ENCODE peak calls at places on chromosomes 5 and 9, in four cellular contexts. J is IMR-90, B is H9, O is H1. T is an unnamed sample.

GRCh38 chr5:176844706-176845391 is 34.5 kb downstream of the UNC5A start:
- DNase-seq in O (no peak), B (no peak), J (peak; percentile 16), T (no peak)

GRCh38 chr5:43065384-43066230 is 25.5 kb upstream of the ANXA2R start:
- DNase-seq in O (no peak), B (no peak), J (peak; percentile 50), T (peak; percentile 83)

GRCh38 chr5:137618476-137618875 is 117.4 kb downstream of the KLHL3 start:
- DNase-seq in B (no peak), O (no peak), J (no peak), T (no peak)

GRCh38 chr5:41637869-41638268 is 127.5 kb upstream of the PLCXD3 start:
- DNase-seq in J (no peak), O (no peak), B (no peak), T (no peak)

GRCh38 chr9:16445141-16445920 is 425.1 kb downstream of the BNC2 start:
- DNase-seq in O (no peak), J (peak; percentile 57), B (no peak), T (peak; percentile 46)

GRCh38 chr5:171660438-171660837 is 125.2 kb upstream of the SMIM23 start:
- DNase-seq in J (no peak), B (no peak), O (no peak), T (no peak)

GRCh38 chr5:162107591-162107990 is 40.0 kb downstream of the GABRG2 start:
- DNase-seq in J (no peak), B (no peak), O (no peak), T (no peak)

GRCh38 chr5:179762781-179763176 is 30.2 kb downstream of the MAML1 start:
- DNase-seq in O (no peak), B (no peak), J (peak; percentile 75), T (peak; percentile 85)

GRCh38 chr5:1129725-1130082 is 17.8 kb upstream of the SLC12A7 start:
- DNase-seq in J (no peak), O (no peak), B (no peak), T (no peak)

GRCh38 chr9:2818486-2819121 is 25.3 kb downstream of the PUM3 start:
- DNase-seq in B (no peak), O (no peak), J (no peak), T (no peak)

GRCh38 chr9:105062222-105062850 is 134.4 kb upstream of the ABCA1 start:
- DNase-seq in J (no peak), B (no peak), O (no peak), T (no peak)

DNA sequence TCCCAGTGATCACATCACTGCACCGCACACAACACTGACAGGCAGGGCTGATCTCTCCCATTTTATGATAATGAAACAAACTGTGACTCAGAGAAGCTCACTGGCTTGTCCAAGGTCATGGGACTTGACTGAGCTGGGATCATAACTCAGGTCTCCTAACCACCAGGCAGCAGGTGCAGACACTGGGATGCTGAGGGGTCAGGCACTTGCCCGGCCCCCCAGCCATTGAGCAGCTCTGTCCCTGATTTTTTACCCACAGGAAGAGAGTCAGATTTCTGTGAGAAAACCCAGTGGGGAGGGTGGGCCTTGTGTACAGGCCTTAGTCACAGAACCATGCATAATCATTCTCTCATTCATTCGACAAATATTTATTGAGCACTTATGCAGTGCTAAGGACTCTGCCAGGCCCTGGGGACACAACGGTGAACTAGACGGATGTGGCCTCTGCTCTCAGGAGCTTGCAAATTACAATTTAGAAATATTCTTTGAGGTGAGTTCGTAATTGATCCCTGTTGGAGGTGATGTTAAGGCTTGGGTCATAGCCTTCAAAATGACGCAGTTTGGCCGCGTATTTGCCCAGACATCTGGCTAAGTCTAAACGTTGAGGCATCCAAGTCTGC is 54.5 kb upstream of the TGFBR1 start:
- DNase-seq in J (peak; percentile 75), O (no peak), B (no peak), T (peak; percentile 52)
- H4K91ac ChIP-seq in J (peak overlapping the region; percentile 13), O (no peak overlapping the region), B (no peak overlapping the region), T (peak overlapping the region; percentile 64)

DNA sequence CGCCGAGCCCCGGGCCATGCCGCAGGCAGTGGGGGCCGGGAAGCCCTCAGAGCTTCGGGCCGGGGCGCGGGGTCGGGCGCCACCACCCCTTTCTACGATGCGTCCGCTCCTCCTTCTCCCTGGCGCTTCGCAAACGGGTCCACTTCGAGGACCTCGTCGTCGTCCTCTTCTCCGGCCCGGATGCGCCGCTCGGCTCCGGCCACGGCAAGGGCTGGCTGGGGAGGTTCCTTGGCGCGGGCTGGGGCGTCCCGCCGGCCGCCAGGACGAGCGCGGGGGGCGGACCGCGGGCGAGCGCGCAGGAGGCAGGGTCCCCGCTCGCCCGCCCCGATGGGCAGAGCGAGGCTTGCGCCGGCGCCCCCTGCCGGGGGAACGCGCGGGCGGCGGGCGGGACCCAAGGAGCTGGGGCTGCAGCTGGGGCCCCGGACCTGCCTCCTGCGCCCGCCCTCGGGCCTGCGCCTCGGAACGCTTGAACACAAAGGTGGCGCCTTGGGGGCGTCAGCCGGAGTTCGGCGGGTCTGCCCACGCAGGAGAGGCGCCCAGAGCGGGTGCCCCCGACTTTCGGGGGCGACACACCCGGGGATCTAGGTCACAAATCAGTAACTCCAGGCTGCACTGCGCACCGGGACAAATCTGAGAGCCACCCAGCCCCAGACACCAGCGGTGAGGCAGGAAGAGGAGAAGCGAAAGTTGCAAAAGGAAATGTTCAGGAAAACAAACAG is at the start of gene ROR2:
- DNase-seq in O (peak; percentile 94), J (peak; percentile 63), B (peak; percentile 85), T (peak; percentile 65)
- H4K91ac ChIP-seq in O (peak within 1 kb of the TSS; percentile 94), J (peak within 1 kb of the TSS; percentile 36), B (no peak within 1 kb of the TSS), T (peak within 1 kb of the TSS; percentile 64)

GRCh38 chr9:129353697-129354336 is 175.8 kb upstream of the IER5L start:
- DNase-seq in O (no peak), J (no peak), B (no peak), T (no peak)
- H4K91ac ChIP-seq in O (peak overlapping the region; percentile 48), J (no peak overlapping the region), B (no peak overlapping the region), T (peak overlapping the region; percentile 72)

DNA sequence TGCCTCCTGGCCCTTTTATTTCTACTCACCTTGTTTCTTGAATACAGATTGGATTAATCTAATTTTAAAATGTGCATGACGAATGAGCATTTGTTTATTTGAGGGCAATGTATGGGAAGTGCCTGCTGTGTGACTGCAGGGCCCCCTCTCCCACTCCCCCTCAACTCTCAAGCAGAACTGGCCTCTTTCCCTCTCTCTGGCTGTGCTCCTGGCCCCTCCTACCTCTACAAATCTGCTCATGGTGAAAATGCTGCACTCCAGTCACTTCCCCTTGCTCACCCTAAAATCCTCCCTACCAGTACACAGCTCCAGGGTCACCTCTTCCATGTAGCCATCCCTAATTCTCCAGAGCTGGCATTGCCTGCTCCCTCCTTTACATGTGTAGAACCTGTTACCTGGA is 17.2 kb upstream of the NDST1 start:
- DNase-seq in B (no peak), J (peak; percentile 67), O (no peak), T (no peak)
- H4K91ac ChIP-seq in B (no peak overlapping the region), J (peak overlapping the region; percentile 81), O (no peak overlapping the region), T (no peak overlapping the region)

GRCh38 chr9:129487658-129488483 is 133.0 kb downstream of the C9orf50 start:
- DNase-seq in B (no peak), J (peak; percentile 65), O (no peak), T (peak; percentile 81)
- H4K91ac ChIP-seq in B (no peak overlapping the region), J (peak overlapping the region; percentile 100), O (peak overlapping the region; percentile 99), T (peak overlapping the region; percentile 99)

GRCh38 chr9:134504106-134504385 is 137.6 kb upstream of the COL5A1 start:
- DNase-seq in B (no peak), O (no peak), J (no peak), T (no peak)
- H4K91ac ChIP-seq in B (no peak overlapping the region), O (no peak overlapping the region), J (peak overlapping the region; percentile 94), T (peak overlapping the region; percentile 100)

DNA sequence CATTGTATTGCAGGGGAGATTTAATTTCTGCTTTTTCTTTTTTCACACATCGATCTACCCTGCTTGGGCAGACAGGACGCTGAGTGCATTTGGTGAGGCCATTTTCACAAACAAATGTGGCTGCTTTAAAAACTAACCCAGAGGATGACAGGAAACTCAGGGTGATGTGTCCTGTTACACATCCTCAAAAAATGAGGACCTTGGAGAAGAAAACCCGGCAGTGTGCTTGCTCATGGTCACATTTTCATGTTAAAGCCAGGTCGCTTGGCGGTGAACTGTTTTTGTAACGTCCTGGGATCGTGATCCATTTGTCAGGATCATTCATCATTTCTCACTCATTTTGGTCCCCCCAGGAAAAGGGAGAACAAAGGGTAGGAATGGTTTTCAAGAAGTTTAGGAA is 478.3 kb upstream of the ADAMTS16 start:
- DNase-seq in O (no peak), J (no peak), B (no peak), T (no peak)
- H4K91ac ChIP-seq in O (no peak overlapping the region), J (no peak overlapping the region), B (no peak overlapping the region), T (no peak overlapping the region)

GRCh38 chr5:94856257-94856656 is 237.8 kb downstream of the SLF1 start:
- DNase-seq in B (no peak), O (no peak), J (no peak), T (no peak)
- H4K91ac ChIP-seq in B (no peak overlapping the region), O (no peak overlapping the region), J (no peak overlapping the region), T (no peak overlapping the region)

T was measured in mesenchymal stem cell.